ENCODE peak calls at places on chromosomes 5 and 9, in four cellular contexts. Y is GM20000, O is mesothelial cell of epicardium, H is lower lobe of right lung. X is an unnamed sample.

GRCh38 chr5:1805326-1805725 is 4.1 kb downstream of the NDUFS6 start:
- DNase-seq in H (no peak), O (no peak), Y (no peak), X (no peak)

GRCh38 chr5:1878050-1878849 is 4.5 kb downstream of the IRX4 start:
- DNase-seq in H (no peak), Y (no peak), O (no peak), X (no peak)

GRCh38 chr9:134996591-134997530 is 79.1 kb upstream of the FCN1 start:
- DNase-seq in Y (no peak), H (no peak), O (no peak), X (no peak)

GRCh38 chr9:134968011-134968822 is 50.5 kb upstream of the FCN1 start:
- DNase-seq in H (peak), Y (no peak), O (no peak), X (no peak)

GRCh38 chr9:38434365-38434764 is 10.1 kb upstream of the IGFBPL1 start:
- DNase-seq in H (no peak), Y (no peak), O (no peak), X (no peak)

GRCh38 chr5:38757451-38758245 is 88.2 kb upstream of the OSMR start:
- DNase-seq in O (no peak), H (no peak), Y (no peak), X (no peak)

GRCh38 chr9:4137234-4137633 is 162.6 kb downstream of the GLIS3 start:
- DNase-seq in O (no peak), Y (no peak), H (no peak), X (no peak)

GRCh38 chr9:123724211-123724831 is 205.6 kb downstream of the DENND1A start:
- DNase-seq in Y (no peak), O (no peak), H (no peak), X (no peak)

GRCh38 chr9:15138357-15138686 is 168.7 kb downstream of the TTC39B start:
- DNase-seq in O (no peak), Y (no peak), H (no peak), X (no peak)

GRCh38 chr9:91775011-91775707 is 174.9 kb downstream of the ROR2 start:
- DNase-seq in Y (peak), H (peak), O (peak), X (peak)
- TF ChIP-seq CTCF in Y (peak), H (peak), O (peak), X (peak)

GRCh38 chr5:133610489-133611356 is 1.6 kb downstream of the FSTL4 start:
- DNase-seq in Y (peak), O (peak), H (peak), X (peak)
- TF ChIP-seq CTCF in Y (peak), O (no peak), H (peak), X (peak)

GRCh38 chr9:129676970-129677369 is 11.5 kb downstream of the PRRX2 start:
- DNase-seq in H (no peak), Y (no peak), O (no peak), X (no peak)
- TF ChIP-seq CTCF in H (no peak), Y (no peak), O (no peak), X (no peak)

GRCh38 chr9:131954299-131954698 is 125.4 kb downstream of the MED27 start:
- DNase-seq in Y (no peak), O (no peak), H (no peak), X (no peak)
- TF ChIP-seq CTCF in Y (peak), O (no peak), H (peak), X (no peak)

DNA sequence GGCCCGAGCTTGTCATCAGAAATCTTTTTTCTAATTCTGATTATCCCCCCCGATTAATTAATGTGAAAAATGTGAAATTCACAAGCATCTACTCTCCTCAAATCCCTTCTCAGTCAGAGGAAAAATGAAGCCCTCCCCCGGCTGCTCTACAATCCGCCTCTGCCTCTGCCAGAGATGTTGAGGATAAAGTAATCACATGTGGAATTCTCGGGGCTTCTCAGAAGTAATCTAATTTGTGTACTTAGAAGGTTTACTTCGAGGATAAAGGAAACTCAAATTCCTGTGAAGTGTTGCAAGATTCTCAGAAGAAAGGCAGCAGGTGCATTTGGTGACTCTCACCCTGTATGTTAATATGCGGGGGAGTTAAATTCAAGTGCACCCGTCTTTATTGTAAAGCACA is 726.1 kb upstream of the ADAMTS16 start:
- DNase-seq in H (no peak), Y (no peak), O (no peak), X (no peak)
- TF ChIP-seq CTCF in H (no peak), Y (no peak), O (no peak), X (no peak)

GRCh38 chr5:73901455-73901854 is 275.5 kb downstream of the ARHGEF28 start:
- DNase-seq in Y (no peak), O (no peak), H (no peak), X (no peak)
- TF ChIP-seq CTCF in Y (no peak), O (no peak), H (no peak), X (no peak)

GRCh38 chr5:61767231-61768080 is 435.4 kb downstream of the ZSWIM6 start:
- DNase-seq in O (no peak), Y (no peak), H (no peak), X (no peak)

GRCh38 chr5:61771062-61771461 is 439.0 kb downstream of the ZSWIM6 start:
- DNase-seq in O (no peak), H (no peak), Y (no peak), X (no peak)

GRCh38 chr5:61766141-61766540 is 434.1 kb downstream of the ZSWIM6 start:
- DNase-seq in Y (no peak), O (no peak), H (no peak), X (no peak)

GRCh38 chr5:61765471-61765870 is 433.4 kb downstream of the ZSWIM6 start:
- DNase-seq in O (no peak), H (no peak), Y (no peak), X (no peak)

GRCh38 chr5:61768692-61769281 is 436.7 kb downstream of the ZSWIM6 start:
- DNase-seq in H (no peak), Y (peak), O (no peak), X (peak)
- TF ChIP-seq CTCF in H (peak), Y (peak), O (peak), X (peak)

DNA sequence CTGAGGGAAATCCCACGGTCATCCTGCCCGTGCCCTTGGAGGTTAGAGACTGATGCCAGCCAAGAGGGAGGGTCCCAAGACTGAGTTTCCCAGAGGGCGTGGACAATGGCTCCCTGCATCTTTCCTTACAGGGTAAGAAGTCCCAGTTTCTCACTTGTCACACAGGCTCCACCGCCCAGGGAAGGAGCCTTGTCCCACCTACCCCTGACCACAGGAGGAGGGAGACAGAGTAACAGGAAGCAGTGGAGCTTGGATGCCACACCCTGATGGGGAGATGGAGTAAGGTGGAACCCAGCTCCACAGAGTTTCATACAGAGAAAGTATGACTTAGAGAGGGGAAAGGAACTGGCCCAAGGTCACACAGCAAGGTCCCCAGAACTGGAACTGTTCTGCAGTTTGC is 9.4 kb upstream of the CD74 start:
- DNase-seq in Y (no peak), O (no peak), H (no peak), X (no peak)
- TF ChIP-seq CTCF in Y (no peak), O (no peak), H (no peak), X (no peak)

DNA sequence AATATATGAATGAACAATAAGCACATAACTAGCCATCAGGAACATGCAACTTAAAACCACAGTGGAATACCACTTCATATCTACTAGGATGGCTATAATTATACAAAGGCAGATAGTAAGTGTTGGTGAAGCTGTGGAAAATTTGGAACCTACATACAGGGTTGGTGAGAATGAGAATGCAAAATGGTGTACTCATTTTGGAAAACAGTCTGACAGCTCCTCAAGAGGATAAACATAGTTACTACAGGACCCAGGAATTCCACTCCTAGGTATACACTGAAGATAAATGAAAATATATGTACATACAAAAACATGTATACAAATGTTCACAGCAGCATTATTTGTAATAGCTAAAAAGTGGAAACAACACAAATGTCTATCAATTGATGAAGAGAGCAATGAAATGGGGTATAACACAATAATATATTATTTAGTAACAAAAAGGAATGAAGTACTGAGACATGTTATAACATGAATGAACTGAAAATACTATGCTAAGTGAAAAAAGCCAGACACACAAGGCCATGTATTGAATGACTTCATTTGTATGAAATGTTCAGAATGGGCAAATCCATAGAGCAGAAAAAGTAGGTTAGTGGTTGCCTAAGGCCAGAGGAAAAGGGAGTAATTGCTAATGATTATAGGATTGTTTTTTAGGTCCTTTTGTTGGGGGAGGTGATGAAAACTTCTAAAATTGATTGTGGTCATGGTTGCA is 31.2 kb upstream of the CDK5RAP2 start:
- DNase-seq in O (no peak), H (no peak), Y (no peak), X (no peak)
- TF ChIP-seq CTCF in O (no peak), H (peak), Y (no peak), X (no peak)

X was measured in GM13976.